ENCODE peak calls at places on chromosomes 16 and 17, in seven cellular contexts. One of them, this sample, is unnamed.

GRCh38 chr16:79437764-79438728 is 162.5 kb downstream of the MAF start:
- DNase-seq in T-helper 17 cell: no peak
- DNase-seq in non-pigmented ciliary epithelial cell: no peak
- DNase-seq in NCI-H187: no peak
- DNase-seq in ACHN: peak; percentile 51
- DNase-seq in A549: no peak
- DNase-seq in WTC11: peak; percentile 46
- DNase-seq in this sample: no peak

GRCh38 chr16:5639531-5639930 is 541.9 kb upstream of the EEF2KMT start:
- DNase-seq in non-pigmented ciliary epithelial cell: no peak
- DNase-seq in A549: no peak
- DNase-seq in NCI-H187: peak; percentile 62
- DNase-seq in WTC11: no peak
- DNase-seq in ACHN: no peak
- DNase-seq in T-helper 17 cell: no peak
- DNase-seq in this sample: no peak

GRCh38 chr17:44906010-44906646 is 6.9 kb upstream of the EFTUD2 start:
- DNase-seq in T-helper 17 cell: no peak
- DNase-seq in NCI-H187: no peak
- DNase-seq in non-pigmented ciliary epithelial cell: peak; percentile 70
- DNase-seq in ACHN: peak; percentile 92
- DNase-seq in WTC11: no peak
- DNase-seq in A549: peak; percentile 74
- DNase-seq in this sample: no peak

GRCh38 chr16:50742521-50743150 is 750 bp downstream of the CYLD start:
- DNase-seq in non-pigmented ciliary epithelial cell: no peak
- DNase-seq in ACHN: peak; percentile 65
- DNase-seq in T-helper 17 cell: no peak
- DNase-seq in WTC11: peak; percentile 25
- DNase-seq in NCI-H187: no peak
- DNase-seq in A549: no peak
- DNase-seq in this sample: peak; percentile 40

GRCh38 chr16:11712122-11712521 is 30.5 kb downstream of the TXNDC11 start:
- DNase-seq in ACHN: no peak
- DNase-seq in WTC11: no peak
- DNase-seq in A549: no peak
- DNase-seq in T-helper 17 cell: no peak
- DNase-seq in NCI-H187: no peak
- DNase-seq in non-pigmented ciliary epithelial cell: no peak
- DNase-seq in this sample: no peak

GRCh38 chr17:78840530-78840779 is 159 bp downstream of the USP36 start:
- DNase-seq in NCI-H187: no peak
- DNase-seq in T-helper 17 cell: no peak
- DNase-seq in A549: no peak
- DNase-seq in non-pigmented ciliary epithelial cell: no peak
- DNase-seq in WTC11: no peak
- DNase-seq in ACHN: no peak
- DNase-seq in this sample: no peak

GRCh38 chr17:35170968-35171771 is 23.0 kb downstream of the SLC35G3 start:
- DNase-seq in non-pigmented ciliary epithelial cell: no peak
- DNase-seq in T-helper 17 cell: peak; percentile 22
- DNase-seq in NCI-H187: no peak
- DNase-seq in WTC11: no peak
- DNase-seq in ACHN: peak; percentile 28
- DNase-seq in A549: peak; percentile 49
- DNase-seq in this sample: no peak

GRCh38 chr17:64123114-64123513 is 6.8 kb downstream of the ERN1 start:
- DNase-seq in ACHN: no peak
- DNase-seq in NCI-H187: no peak
- DNase-seq in non-pigmented ciliary epithelial cell: no peak
- DNase-seq in T-helper 17 cell: no peak
- DNase-seq in A549: no peak
- DNase-seq in WTC11: no peak
- DNase-seq in this sample: no peak

GRCh38 chr16:72689851-72690250 is 358.1 kb downstream of the ZFHX3 start:
- DNase-seq in ACHN: no peak
- DNase-seq in A549: no peak
- DNase-seq in non-pigmented ciliary epithelial cell: no peak
- DNase-seq in NCI-H187: no peak
- DNase-seq in WTC11: no peak
- DNase-seq in T-helper 17 cell: no peak
- DNase-seq in this sample: no peak

GRCh38 chr16:65102326-65102725 is 19.5 kb downstream of the CDH11 start:
- DNase-seq in WTC11: no peak
- DNase-seq in NCI-H187: no peak
- DNase-seq in ACHN: no peak
- DNase-seq in A549: no peak
- DNase-seq in non-pigmented ciliary epithelial cell: no peak
- DNase-seq in T-helper 17 cell: no peak
- DNase-seq in this sample: no peak

GRCh38 chr16:3021449-3022207 is 1.5 kb downstream of the TNFRSF12A start:
- DNase-seq in non-pigmented ciliary epithelial cell: peak; percentile 73
- DNase-seq in NCI-H187: no peak
- DNase-seq in ACHN: peak; percentile 97
- DNase-seq in WTC11: peak; percentile 97
- DNase-seq in A549: peak; percentile 72
- DNase-seq in T-helper 17 cell: peak; percentile 49
- DNase-seq in this sample: peak; percentile 75

GRCh38 chr16:88870608-88871348 is 4.3 kb upstream of the PABPN1L start:
- DNase-seq in non-pigmented ciliary epithelial cell: no peak
- DNase-seq in T-helper 17 cell: no peak
- DNase-seq in WTC11: no peak
- DNase-seq in NCI-H187: no peak
- DNase-seq in A549: no peak
- DNase-seq in ACHN: no peak
- DNase-seq in this sample: no peak

GRCh38 chr17:76027159-76027839 is at the start of gene EVPL:
- DNase-seq in NCI-H187: no peak
- DNase-seq in WTC11: no peak
- DNase-seq in ACHN: peak; percentile 83
- DNase-seq in T-helper 17 cell: no peak
- DNase-seq in A549: peak; percentile 62
- DNase-seq in non-pigmented ciliary epithelial cell: no peak
- DNase-seq in this sample: no peak

GRCh38 chr17:14776791-14777190 is 475.9 kb downstream of the HS3ST3B1 start:
- DNase-seq in A549: no peak
- DNase-seq in WTC11: no peak
- DNase-seq in non-pigmented ciliary epithelial cell: no peak
- DNase-seq in NCI-H187: no peak
- DNase-seq in ACHN: no peak
- DNase-seq in T-helper 17 cell: no peak
- DNase-seq in this sample: no peak

GRCh38 chr16:60640038-60640437 is 1396.2 kb downstream of the CDH8 start:
- DNase-seq in WTC11: no peak
- DNase-seq in NCI-H187: no peak
- DNase-seq in non-pigmented ciliary epithelial cell: no peak
- DNase-seq in A549: no peak
- DNase-seq in ACHN: no peak
- DNase-seq in T-helper 17 cell: no peak
- DNase-seq in this sample: no peak

GRCh38 chr17:41725134-41725533 is 9.3 kb downstream of the HAP1 start:
- DNase-seq in A549: no peak
- DNase-seq in ACHN: no peak
- DNase-seq in T-helper 17 cell: no peak
- DNase-seq in non-pigmented ciliary epithelial cell: no peak
- DNase-seq in NCI-H187: no peak
- DNase-seq in WTC11: no peak
- DNase-seq in this sample: no peak

GRCh38 chr17:39191750-39192510 is 5.5 kb downstream of the CACNB1 start:
- DNase-seq in ACHN: no peak
- DNase-seq in NCI-H187: no peak
- DNase-seq in A549: no peak
- DNase-seq in WTC11: no peak
- DNase-seq in non-pigmented ciliary epithelial cell: no peak
- DNase-seq in T-helper 17 cell: no peak
- DNase-seq in this sample: no peak

GRCh38 chr17:44308865-44309264 is 464 bp downstream of the RUNDC3A start:
- DNase-seq in NCI-H187: no peak
- DNase-seq in non-pigmented ciliary epithelial cell: no peak
- DNase-seq in WTC11: no peak
- DNase-seq in ACHN: no peak
- DNase-seq in A549: no peak
- DNase-seq in T-helper 17 cell: no peak
- DNase-seq in this sample: no peak

GRCh38 chr17:43442711-43443110 is 41.1 kb upstream of the DHX8 start:
- DNase-seq in A549: no peak
- DNase-seq in WTC11: no peak
- DNase-seq in NCI-H187: no peak
- DNase-seq in non-pigmented ciliary epithelial cell: no peak
- DNase-seq in ACHN: peak; percentile 24
- DNase-seq in T-helper 17 cell: no peak
- DNase-seq in this sample: no peak

GRCh38 chr17:38562903-38563302 is 42.8 kb downstream of the SRCIN1 start:
- DNase-seq in non-pigmented ciliary epithelial cell: no peak
- DNase-seq in T-helper 17 cell: no peak
- DNase-seq in A549: no peak
- DNase-seq in NCI-H187: no peak
- DNase-seq in ACHN: no peak
- DNase-seq in WTC11: peak; percentile 64
- DNase-seq in this sample: no peak

GRCh38 chr16:73396556-73396955 is 348.6 kb upstream of the ZFHX3 start:
- DNase-seq in T-helper 17 cell: no peak
- DNase-seq in WTC11: no peak
- DNase-seq in A549: no peak
- DNase-seq in NCI-H187: no peak
- DNase-seq in non-pigmented ciliary epithelial cell: no peak
- DNase-seq in ACHN: no peak
- DNase-seq in this sample: no peak

GRCh38 chr16:87002717-87003413 is 314.3 kb downstream of the C16orf95 start:
- DNase-seq in non-pigmented ciliary epithelial cell: no peak
- DNase-seq in WTC11: no peak
- DNase-seq in A549: no peak
- DNase-seq in NCI-H187: no peak
- DNase-seq in ACHN: no peak
- DNase-seq in T-helper 17 cell: no peak
- DNase-seq in this sample: no peak

GRCh38 chr17:50381920-50382319 is 8.9 kb downstream of the EME1 start:
- DNase-seq in WTC11: no peak
- DNase-seq in A549: no peak
- DNase-seq in non-pigmented ciliary epithelial cell: no peak
- DNase-seq in T-helper 17 cell: no peak
- DNase-seq in NCI-H187: no peak
- DNase-seq in ACHN: no peak
- DNase-seq in this sample: no peak

GRCh38 chr16:1390239-1390638 is 24.3 kb downstream of the UNKL start:
- DNase-seq in NCI-H187: no peak
- DNase-seq in ACHN: no peak
- DNase-seq in T-helper 17 cell: no peak
- DNase-seq in WTC11: no peak
- DNase-seq in A549: no peak
- DNase-seq in non-pigmented ciliary epithelial cell: no peak
- DNase-seq in this sample: no peak

GRCh38 chr17:28745777-28746473 is 2.1 kb downstream of the TRAF4 start:
- DNase-seq in T-helper 17 cell: no peak
- DNase-seq in WTC11: peak; percentile 59
- DNase-seq in A549: no peak
- DNase-seq in ACHN: peak; percentile 61
- DNase-seq in non-pigmented ciliary epithelial cell: no peak
- DNase-seq in NCI-H187: no peak
- DNase-seq in this sample: no peak

GRCh38 chr17:17497845-17498520 is 1.8 kb upstream of the RASD1 start:
- DNase-seq in WTC11: no peak
- DNase-seq in T-helper 17 cell: no peak
- DNase-seq in ACHN: no peak
- DNase-seq in NCI-H187: no peak
- DNase-seq in A549: no peak
- DNase-seq in non-pigmented ciliary epithelial cell: no peak
- DNase-seq in this sample: no peak

GRCh38 chr16:25693621-25694020 is 1.9 kb downstream of the HS3ST4 start:
- DNase-seq in ACHN: no peak
- DNase-seq in WTC11: no peak
- DNase-seq in NCI-H187: no peak
- DNase-seq in non-pigmented ciliary epithelial cell: no peak
- DNase-seq in A549: no peak
- DNase-seq in T-helper 17 cell: no peak
- DNase-seq in this sample: no peak

GRCh38 chr16:89409161-89409711 is 81.1 kb downstream of the ANKRD11 start:
- DNase-seq in WTC11: no peak
- DNase-seq in A549: no peak
- DNase-seq in ACHN: no peak
- DNase-seq in non-pigmented ciliary epithelial cell: no peak
- DNase-seq in T-helper 17 cell: peak; percentile 53
- DNase-seq in NCI-H187: no peak
- DNase-seq in this sample: peak; percentile 69

GRCh38 chr16:3716831-3717234 is 491 bp downstream of the TRAP1 start:
- DNase-seq in ACHN: peak; percentile 48
- DNase-seq in T-helper 17 cell: no peak
- DNase-seq in NCI-H187: no peak
- DNase-seq in non-pigmented ciliary epithelial cell: no peak
- DNase-seq in WTC11: peak; percentile 34
- DNase-seq in A549: peak; percentile 21
- DNase-seq in this sample: no peak

GRCh38 chr17:49565948-49566491 is 9.7 kb upstream of the NXPH3 start:
- DNase-seq in NCI-H187: peak; percentile 61
- DNase-seq in ACHN: no peak
- DNase-seq in WTC11: no peak
- DNase-seq in T-helper 17 cell: no peak
- DNase-seq in A549: no peak
- DNase-seq in non-pigmented ciliary epithelial cell: no peak
- DNase-seq in this sample: no peak

GRCh38 chr17:28950017-28950751 is 1.1 kb downstream of the PHF12 start:
- DNase-seq in T-helper 17 cell: peak; percentile 44
- DNase-seq in WTC11: peak; percentile 66
- DNase-seq in ACHN: peak; percentile 48
- DNase-seq in non-pigmented ciliary epithelial cell: no peak
- DNase-seq in NCI-H187: no peak
- DNase-seq in A549: peak; percentile 48
- DNase-seq in this sample: peak; percentile 41

GRCh38 chr16:60907645-60908044 is 1128.6 kb downstream of the CDH8 start:
- DNase-seq in T-helper 17 cell: no peak
- DNase-seq in non-pigmented ciliary epithelial cell: no peak
- DNase-seq in A549: no peak
- DNase-seq in NCI-H187: no peak
- DNase-seq in WTC11: no peak
- DNase-seq in ACHN: peak; percentile 13
- DNase-seq in this sample: no peak

GRCh38 chr16:4309833-4310266 is 6.0 kb upstream of the GLIS2 start:
- DNase-seq in non-pigmented ciliary epithelial cell: no peak
- DNase-seq in ACHN: peak; percentile 83
- DNase-seq in WTC11: peak; percentile 92
- DNase-seq in NCI-H187: no peak
- DNase-seq in A549: peak; percentile 84
- DNase-seq in T-helper 17 cell: peak; percentile 55
- DNase-seq in this sample: peak; percentile 35

This sample was measured in T follicular helper cell.